ENCODE peak calls at places on chromosomes 7 and 10, in nine cellular contexts. A is Panc1; Y is CD4-positive, CD25-positive, alpha-beta regulatory T cell; E is foreskin fibroblast; G is H7; I is mesendoderm; K is AG04449; M is fibroblast of lung; W is cardiac muscle cell. Q is an unnamed sample.

GRCh38 chr10:125916977-125917376 is 20.6 kb downstream of the FANK1 start:
- DNase-seq in A (no peak), Y (no peak), E (no peak), G (no peak), I (no peak), K (no peak), M (no peak), W (no peak), Q (no peak)

GRCh38 chr7:37311282-37311868 is 137.3 kb downstream of the ELMO1 start:
- DNase-seq in A (no peak), Y (peak), E (no peak), G (no peak), I (no peak), K (no peak), M (peak), W (peak), Q (no peak)

GRCh38 chr10:14358886-14359573 is 28.3 kb upstream of the FRMD4A start:
- DNase-seq in A (no peak), Y (no peak), E (no peak), G (no peak), I (no peak), K (no peak), M (peak), W (no peak), Q (no peak)

GRCh38 chr10:124717911-124718734 is 26.1 kb downstream of the FAM53B start:
- DNase-seq in A (no peak), Y (peak), E (no peak), G (no peak), I (no peak), K (no peak), M (peak), W (no peak), Q (peak)

GRCh38 chr7:111561659-111561908 is 708 bp downstream of the IMMP2L start:
- DNase-seq in A (no peak), Y (peak), E (peak), G (no peak), I (no peak), K (no peak), M (peak), W (no peak), Q (no peak)

GRCh38 chr7:132469264-132469663 is 107.0 kb downstream of the PLXNA4 start:
- DNase-seq in A (no peak), Y (no peak), E (no peak), G (no peak), I (no peak), K (no peak), M (peak), W (no peak), Q (no peak)

GRCh38 chr10:77631241-77631640 is 6.4 kb downstream of the KCNMA1 start:
- DNase-seq in A (no peak), Y (no peak), E (no peak), G (no peak), I (no peak), K (no peak), M (no peak), W (no peak), Q (no peak)

GRCh38 chr10:36624551-36625100 is 500.8 kb upstream of the ANKRD30A start:
- DNase-seq in A (no peak), Y (no peak), E (no peak), G (no peak), I (no peak), K (no peak), M (no peak), W (no peak), Q (no peak)

GRCh38 chr7:154931906-154932305 is 71.0 kb downstream of the PAXIP1 start:
- DNase-seq in A (no peak), Y (no peak), E (peak), G (no peak), I (peak), K (no peak), M (peak), W (no peak), Q (no peak)

GRCh38 chr10:113303747-113304146 is 249.1 kb upstream of the HABP2 start:
- DNase-seq in A (no peak), Y (no peak), E (no peak), G (no peak), I (no peak), K (no peak), M (no peak), W (peak), Q (no peak)

GRCh38 chr10:12594448-12594944 is 245.1 kb downstream of the CAMK1D start:
- DNase-seq in A (no peak), Y (no peak), E (no peak), G (no peak), I (no peak), K (no peak), M (no peak), W (no peak), Q (peak)

GRCh38 chr10:103839513-103839864 is 15.9 kb downstream of the SH3PXD2A start:
- DNase-seq in A (no peak), Y (no peak), E (no peak), G (peak), I (no peak), K (no peak), M (no peak), W (no peak), Q (no peak)

GRCh38 chr10:102418612-102419560 is at the start of gene PSD:
- DNase-seq in A (no peak), Y (no peak), E (no peak), G (peak), I (peak), K (no peak), M (no peak), W (no peak), Q (no peak)

GRCh38 chr7:74625446-74625845 is 32.1 kb upstream of the GTF2I start:
- DNase-seq in A (no peak), Y (peak), E (peak), G (no peak), I (no peak), K (no peak), M (peak), W (peak), Q (no peak)

GRCh38 chr7:96080021-96080420 is 241.9 kb downstream of the SLC25A13 start:
- DNase-seq in A (no peak), Y (no peak), E (no peak), G (no peak), I (no peak), K (no peak), M (no peak), W (no peak), Q (no peak)

GRCh38 chr10:110353244-110354119 is 48.8 kb upstream of the SMNDC1 start:
- DNase-seq in A (peak), Y (no peak), E (peak), G (peak), I (peak), K (peak), M (peak), W (peak), Q (peak)

GRCh38 chr10:97542169-97543024 is 30.2 kb upstream of the ANKRD2 start:
- DNase-seq in A (peak), Y (no peak), E (peak), G (peak), I (peak), K (peak), M (peak), W (peak), Q (no peak)

GRCh38 chr7:98879198-98879988 is 1.1 kb downstream of the TRRAP start:
- DNase-seq in A (no peak), Y (peak), E (no peak), G (peak), I (peak), K (no peak), M (no peak), W (no peak), Q (peak)

GRCh38 chr7:121451367-121452073 is 55.4 kb upstream of the FAM3C start:
- DNase-seq in A (no peak), Y (no peak), E (no peak), G (no peak), I (no peak), K (no peak), M (no peak), W (no peak), Q (no peak)

GRCh38 chr10:13877154-13877909 is 290.6 kb downstream of the PRPF18 start:
- DNase-seq in A (no peak), Y (no peak), E (peak), G (no peak), I (peak), K (no peak), M (peak), W (peak), Q (no peak)

GRCh38 chr7:157377436-157378124 is 40.8 kb downstream of the DNAJB6 start:
- DNase-seq in A (no peak), Y (no peak), E (no peak), G (no peak), I (peak), K (no peak), M (no peak), W (no peak), Q (no peak)

GRCh38 chr10:132098539-132099421 is 33.0 kb downstream of the JAKMIP3 start:
- DNase-seq in A (no peak), Y (no peak), E (no peak), G (no peak), I (no peak), K (no peak), M (no peak), W (no peak), Q (no peak)

GRCh38 chr7:127066974-127067373 is 185.8 kb downstream of the GRM8 start:
- DNase-seq in A (no peak), Y (no peak), E (no peak), G (peak), I (peak), K (no peak), M (no peak), W (no peak), Q (peak)

GRCh38 chr10:103917326-103918052 is 495 bp downstream of the STN1 start:
- DNase-seq in A (no peak), Y (no peak), E (peak), G (no peak), I (no peak), K (no peak), M (peak), W (no peak), Q (peak)

GRCh38 chr10:47305566-47305965 is 5.6 kb downstream of the GDF10 start:
- DNase-seq in A (no peak), Y (no peak), E (no peak), G (no peak), I (no peak), K (no peak), M (no peak), W (no peak), Q (no peak)

GRCh38 chr7:69596723-69597277 is 1.5 kb upstream of the AUTS2 start:
- DNase-seq in A (no peak), Y (no peak), E (no peak), G (no peak), I (no peak), K (no peak), M (peak), W (no peak), Q (no peak)

DNA sequence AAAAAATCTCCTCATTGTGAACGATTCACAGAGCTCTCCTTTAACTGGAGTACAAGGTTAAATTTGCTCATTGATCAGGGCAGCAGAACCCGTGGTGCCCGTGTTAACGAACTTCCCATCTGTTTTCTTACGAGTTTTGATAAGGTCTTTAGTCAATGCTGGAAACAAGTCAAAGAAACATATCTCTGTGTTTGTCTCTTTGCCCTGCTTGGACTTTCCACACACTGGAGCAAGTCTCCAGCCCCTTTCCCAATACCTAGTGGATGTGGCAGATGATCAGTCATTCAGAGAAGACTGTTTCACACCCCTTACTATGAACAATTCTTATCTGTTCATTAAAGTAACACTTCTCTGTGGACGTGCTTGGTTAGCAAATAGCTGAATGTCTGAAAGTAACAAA is 121.3 kb downstream of the ARID5B start:
- DNase-seq in A (no peak), Y (no peak), E (no peak), G (no peak), I (no peak), K (no peak), M (no peak), W (no peak), Q (no peak)
- H3K4me3 ChIP-seq in A (no peak), Y (no peak), E (no peak), G (no peak), I (no peak), K (no peak), M (no peak), W (no peak), Q (no peak)

GRCh38 chr10:100744136-100744979 is 1.0 kb upstream of the PAX2 start:
- DNase-seq in A (no peak), Y (no peak), E (no peak), G (peak), I (peak), K (no peak), M (no peak), W (no peak), Q (no peak)
- H3K4me3 ChIP-seq in A (peak), Y (no peak), E (no peak), G (peak), I (no peak), K (no peak), M (no peak), W (peak), Q (no peak)

GRCh38 chr7:140260767-140261486 is 84.1 kb upstream of the KDM7A start:
- DNase-seq in A (no peak), Y (no peak), E (no peak), G (no peak), I (no peak), K (no peak), M (no peak), W (no peak), Q (no peak)
- H3K4me3 ChIP-seq in A (no peak), Y (no peak), E (no peak), G (no peak), I (no peak), K (no peak), M (no peak), W (no peak), Q (no peak)

GRCh38 chr7:71402684-71403083 is 270.7 kb downstream of the GALNT17 start:
- DNase-seq in A (no peak), Y (no peak), E (no peak), G (no peak), I (peak), K (no peak), M (no peak), W (no peak), Q (no peak)

GRCh38 chr7:71408276-71408675 is 276.3 kb downstream of the GALNT17 start:
- DNase-seq in A (no peak), Y (no peak), E (no peak), G (no peak), I (no peak), K (no peak), M (no peak), W (no peak), Q (no peak)

GRCh38 chr7:71409550-71410157 is 277.7 kb downstream of the GALNT17 start:
- DNase-seq in A (no peak), Y (no peak), E (no peak), G (no peak), I (no peak), K (no peak), M (no peak), W (no peak), Q (no peak)

DNA sequence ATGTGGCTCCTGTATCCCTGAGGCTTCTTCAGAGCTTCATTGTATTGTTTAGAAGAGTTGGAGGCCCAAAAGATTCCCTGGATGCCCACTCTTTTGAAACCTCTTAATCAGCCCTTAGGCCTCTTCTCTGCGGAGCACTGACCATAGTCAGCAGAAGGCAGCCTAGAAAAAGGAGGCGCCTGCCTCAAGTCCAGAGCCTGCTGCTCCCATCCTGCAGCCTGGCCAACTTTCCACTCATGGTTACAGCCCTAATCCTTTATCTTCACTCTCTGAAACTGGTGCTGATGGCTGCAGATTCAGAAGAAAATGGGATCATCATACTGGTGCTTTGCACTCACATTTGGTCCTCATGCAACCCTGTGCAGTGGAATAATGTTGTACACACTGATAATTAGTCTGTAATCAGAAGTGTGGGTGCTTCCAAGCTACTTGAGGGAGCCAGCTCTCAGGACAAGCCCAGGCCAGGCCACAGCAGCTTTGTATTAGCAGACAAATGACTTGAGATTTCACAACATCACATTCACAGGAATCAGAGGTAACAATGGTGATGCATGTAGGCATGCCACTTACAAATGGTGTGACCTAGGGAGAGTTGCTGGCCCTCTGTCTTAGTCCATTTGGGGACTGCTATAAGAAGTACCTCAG is 272.9 kb downstream of the GALNT17 start:
- DNase-seq in A (no peak), Y (no peak), E (no peak), G (no peak), I (no peak), K (no peak), M (no peak), W (no peak), Q (no peak)
- H3K4me3 ChIP-seq in A (no peak), Y (no peak), E (no peak), G (no peak), I (no peak), K (no peak), M (no peak), W (no peak), Q (no peak)

GRCh38 chr10:120613180-120613579 is 156.2 kb downstream of the PLPP4 start:
- DNase-seq in A (no peak), Y (no peak), E (no peak), G (no peak), I (no peak), K (no peak), M (peak), W (no peak), Q (no peak)
- H3K4me3 ChIP-seq in A (no peak), Y (no peak), E (no peak), G (no peak), I (no peak), K (no peak), M (no peak), W (no peak), Q (no peak)

DNA sequence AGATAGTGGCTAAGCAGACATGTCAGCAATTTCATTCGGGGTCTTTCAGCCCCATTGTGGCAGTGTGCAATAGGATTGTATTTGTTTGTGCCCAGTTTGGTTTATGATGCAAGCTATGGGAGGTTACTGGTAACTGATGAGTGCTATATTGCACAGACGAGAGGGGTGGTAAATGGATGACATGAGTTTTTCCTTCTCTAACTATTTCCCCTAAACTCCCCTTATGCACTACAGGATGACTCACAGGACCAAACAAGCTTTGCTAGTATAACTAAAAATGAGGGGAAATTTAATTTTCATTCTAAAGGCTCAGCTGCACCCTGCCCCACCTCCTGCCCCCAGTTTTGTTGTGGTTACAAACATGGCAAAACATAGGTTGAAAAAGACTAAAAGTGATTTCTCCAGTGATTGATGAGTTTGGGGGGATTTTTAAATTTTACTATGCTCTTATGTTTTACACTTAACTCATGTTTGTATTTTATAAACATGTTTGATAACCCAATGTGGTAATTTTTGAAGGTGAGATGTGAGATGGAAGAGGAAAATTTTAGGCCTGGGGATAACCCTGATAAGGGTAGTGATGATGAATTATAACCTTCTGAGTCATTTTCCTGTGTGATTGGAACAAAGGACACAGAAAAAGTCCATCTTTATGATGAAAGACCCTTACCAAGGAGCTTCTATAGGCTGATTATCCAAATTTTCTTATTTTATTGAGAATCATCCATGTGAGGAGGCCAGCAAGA is 60.8 kb upstream of the NAMPT start:
- DNase-seq in A (no peak), Y (no peak), E (no peak), G (no peak), I (no peak), K (no peak), M (peak), W (peak), Q (no peak)
- H3K4me3 ChIP-seq in A (no peak), Y (peak), E (no peak), G (no peak), I (no peak), K (no peak), M (no peak), W (no peak), Q (no peak)

DNA sequence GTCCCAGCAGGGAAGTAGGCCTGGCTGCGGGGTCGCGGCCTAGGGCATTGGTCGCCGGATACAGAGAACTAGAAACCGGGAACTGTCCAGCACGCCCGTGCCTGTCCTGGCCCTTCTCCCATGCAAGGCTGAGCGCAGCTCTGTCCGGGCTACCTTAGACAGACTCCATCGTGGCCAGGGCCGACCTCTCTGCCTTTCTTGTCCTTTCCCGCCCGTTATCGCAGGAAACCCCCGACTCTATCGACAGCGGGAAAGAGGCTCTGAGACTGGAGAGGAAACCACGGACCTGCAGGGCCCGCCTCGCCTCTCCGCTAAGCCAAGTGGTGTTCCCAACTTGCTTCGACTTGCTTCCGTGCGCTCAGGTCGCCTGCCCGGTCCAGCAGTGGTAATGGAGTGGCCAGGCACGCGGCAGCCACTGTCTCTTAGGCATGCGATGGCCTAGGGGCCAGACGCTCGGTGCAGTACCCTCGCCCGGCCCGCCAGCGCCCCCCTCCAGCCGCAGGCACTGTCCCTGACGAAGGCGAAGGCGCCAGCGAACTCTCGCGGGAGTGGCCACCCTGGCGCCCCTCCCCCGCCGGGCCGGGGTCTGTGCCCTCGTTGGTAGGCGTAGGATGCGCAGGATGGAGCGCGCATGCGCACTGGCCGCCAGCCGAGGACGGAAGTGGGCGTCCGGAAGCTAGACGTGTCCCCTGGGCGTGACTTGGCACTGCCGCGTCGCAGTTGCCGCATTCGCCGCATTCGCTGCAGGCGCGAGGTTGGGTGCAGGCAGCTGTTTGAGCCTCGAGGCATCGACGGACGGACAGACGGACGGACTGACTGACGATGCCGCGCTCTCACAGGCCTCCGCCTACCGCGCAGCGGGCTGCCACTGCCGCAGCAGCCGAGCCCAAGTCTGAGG is 54.4 kb downstream of the MCMBP start:
- DNase-seq in A (no peak), Y (no peak), E (peak), G (peak), I (peak), K (no peak), M (peak), W (peak), Q (no peak)
- H3K4me3 ChIP-seq in A (no peak), Y (no peak), E (peak), G (peak), I (peak), K (peak), M (peak), W (peak), Q (no peak)

Q was measured in Jurkat, Clone E6-1.